ENCODE peak calls at places on chromosomes 5 and 9, in eight cellular contexts. U is frontal cortex, G is AML-193, W is posterior vena cava, S is MCF 10A, B is GM04503, E is T-helper 17 cell, M is ACHN. C is an unnamed sample.

GRCh38 chr5:107518219-107519015 is 152.3 kb downstream of the EFNA5 start:
- DNase-seq in U (no peak), G (no peak), W (no peak), S (no peak), B (no peak), E (no peak), M (no peak), C (no peak)

GRCh38 chr5:141870871-141871270 is 7.3 kb downstream of the PCDH1 start:
- DNase-seq in U (no peak), G (no peak), W (peak), S (no peak), B (no peak), E (no peak), M (no peak), C (no peak)

GRCh38 chr9:87610200-87611155 is 112.8 kb downstream of the DAPK1 start:
- DNase-seq in U (no peak), G (no peak), W (no peak), S (no peak), B (no peak), E (no peak), M (no peak), C (no peak)

GRCh38 chr5:10293907-10294662 is 13.6 kb downstream of the CMBL start:
- DNase-seq in U (no peak), G (no peak), W (peak), S (no peak), B (no peak), E (no peak), M (no peak), C (no peak)

GRCh38 chr5:135221187-135221473 is 177.9 kb downstream of the MACROH2A1 start:
- DNase-seq in U (no peak), G (no peak), W (peak), S (no peak), B (no peak), E (no peak), M (no peak), C (no peak)

GRCh38 chr5:29208026-29208425 is 1985.5 kb upstream of the CDH6 start:
- DNase-seq in U (no peak), G (no peak), W (peak), S (peak), B (no peak), E (no peak), M (no peak), C (no peak)

GRCh38 chr9:34566972-34567371 is 22.6 kb downstream of the CNTFR start:
- DNase-seq in U (no peak), G (no peak), W (no peak), S (no peak), B (no peak), E (no peak), M (no peak), C (no peak)

GRCh38 chr9:98379572-98379971 is 124.1 kb upstream of the TBC1D2 start:
- DNase-seq in U (no peak), G (no peak), W (no peak), S (no peak), B (no peak), E (no peak), M (no peak), C (no peak)

GRCh38 chr5:115736690-115737005 is 79.8 kb downstream of the CDO1 start:
- DNase-seq in U (no peak), G (no peak), W (no peak), S (no peak), B (no peak), E (no peak), M (no peak), C (no peak)

GRCh38 chr9:29822458-29822857 is 2249.2 kb upstream of the C9orf72 start:
- DNase-seq in U (no peak), G (no peak), W (no peak), S (no peak), B (no peak), E (no peak), M (no peak), C (no peak)

GRCh38 chr5:10661401-10661800 is 97.5 kb downstream of the ANKRD33B start:
- DNase-seq in U (no peak), G (no peak), W (no peak), S (no peak), B (no peak), E (no peak), M (no peak), C (no peak)

GRCh38 chr5:32707394-32707997 is 3.6 kb upstream of the NPR3 start:
- DNase-seq in U (no peak), G (peak), W (no peak), S (peak), B (no peak), E (no peak), M (peak), C (no peak)

GRCh38 chr5:158884827-158885512 is 214.7 kb downstream of the EBF1 start:
- DNase-seq in U (no peak), G (no peak), W (no peak), S (no peak), B (no peak), E (no peak), M (no peak), C (no peak)

GRCh38 chr9:129383005-129383414 is 204.9 kb upstream of the IER5L start:
- DNase-seq in U (no peak), G (peak), W (peak), S (no peak), B (no peak), E (no peak), M (no peak), C (no peak)

GRCh38 chr9:20280330-20280729 is 342.0 kb downstream of the MLLT3 start:
- DNase-seq in U (no peak), G (no peak), W (no peak), S (no peak), B (no peak), E (no peak), M (no peak), C (no peak)

GRCh38 chr5:173709145-173709544 is 92.7 kb upstream of the BOD1 start:
- DNase-seq in U (no peak), G (no peak), W (peak), S (no peak), B (no peak), E (no peak), M (no peak), C (no peak)

C was measured in AG09309.